ENCODE peak calls at places on chromosomes 5 and 9, in five cellular contexts. V is mucosa of descending colon, X is A549, C is IMR-90, D is H1. K is an unnamed sample.

GRCh38 chr9:124940894-124941688 is at the start of gene GOLGA1:
- DNase-seq in V (peak), D (peak), X (peak), C (peak), K (peak)

GRCh38 chr5:32446660-32447059 is 2.1 kb upstream of the ZFR start:
- DNase-seq in V (peak), D (no peak), X (no peak), C (no peak), K (peak)

GRCh38 chr9:126491256-126491879 is 122.4 kb upstream of the LMX1B start:
- DNase-seq in D (no peak), X (no peak), C (peak), V (peak), K (peak)

GRCh38 chr5:142680605-142681259 is 5.2 kb downstream of the FGF1 start:
- DNase-seq in V (peak), C (peak), D (no peak), X (peak), K (peak)

GRCh38 chr5:77145666-77146065 is 58.6 kb upstream of the ZBED3 start:
- DNase-seq in V (no peak), C (peak), D (no peak), X (no peak), K (peak)

GRCh38 chr5:31889131-31889561 is 250.2 kb downstream of the PDZD2 start:
- DNase-seq in V (peak), D (peak), X (no peak), C (no peak), K (no peak)

GRCh38 chr9:109843651-109844050 is 63.7 kb downstream of the PALM2AKAP2 start:
- DNase-seq in D (no peak), C (no peak), X (no peak), V (no peak), K (no peak)

GRCh38 chr5:6110441-6111005 is 267.8 kb downstream of the MED10 start:
- DNase-seq in X (no peak), C (no peak), V (no peak), D (no peak), K (no peak)

GRCh38 chr9:123329329-123329955 is 26.6 kb upstream of the CRB2 start:
- DNase-seq in C (no peak), D (no peak), V (peak), X (no peak), K (peak)

GRCh38 chr9:115364991-115365390 is 247.0 kb upstream of the TNC start:
- DNase-seq in C (peak), D (no peak), V (no peak), X (no peak), K (no peak)

GRCh38 chr5:176618783-176619182 is 8.8 kb upstream of the GPRIN1 start:
- DNase-seq in V (no peak), C (no peak), X (no peak), D (no peak), K (no peak)

GRCh38 chr5:10935536-10935935 is 174.5 kb upstream of the DAP start:
- DNase-seq in D (no peak), C (no peak), V (no peak), X (no peak), K (no peak)

GRCh38 chr5:107618233-107618632 is 52.5 kb downstream of the EFNA5 start:
- DNase-seq in D (no peak), C (no peak), X (no peak), V (no peak), K (peak)

GRCh38 chr5:77168187-77168883 is 42.1 kb upstream of the PDE8B start:
- DNase-seq in V (no peak), X (peak), C (peak), D (no peak), K (no peak)

GRCh38 chr9:107274096-107274495 is 9.0 kb upstream of the RAD23B start:
- DNase-seq in V (no peak), D (no peak), X (no peak), C (no peak), K (no peak)

GRCh38 chr5:147101654-147102053 is 133.2 kb upstream of the STK32A start:
- DNase-seq in V (no peak), C (no peak), X (no peak), D (no peak), K (peak)

GRCh38 chr5:101678494-101679193 is 617.4 kb downstream of the SLCO4C1 start:
- DNase-seq in C (peak), D (peak), X (peak), V (peak), K (peak)

GRCh38 chr5:100131161-100131560 is 404.0 kb upstream of the FAM174A start:
- DNase-seq in C (no peak), V (no peak), D (no peak), X (no peak), K (peak)

GRCh38 chr5:180213657-180214207 is 4.7 kb upstream of the RASGEF1C start:
- DNase-seq in D (no peak), X (no peak), C (no peak), V (no peak), K (no peak)

GRCh38 chr5:159458217-159458711 is 128.0 kb upstream of the IL12B start:
- DNase-seq in X (no peak), D (no peak), C (no peak), V (no peak), K (no peak)

GRCh38 chr5:80654054-80654390 is 430 bp upstream of the MSH3 start:
- DNase-seq in D (no peak), X (peak), V (peak), C (no peak), K (no peak)

GRCh38 chr9:124808246-124808956 is 31.5 kb downstream of the OLFML2A start:
- DNase-seq in D (no peak), C (no peak), V (no peak), X (no peak), K (peak)

GRCh38 chr5:181188700-181189362 is 16.2 kb downstream of the TRIM7 start:
- DNase-seq in X (no peak), D (no peak), V (peak), C (peak), K (peak)

GRCh38 chr9:137221477-137222111 is 446 bp downstream of the RNF208 start:
- DNase-seq in V (peak), X (no peak), C (no peak), D (no peak), K (no peak)

GRCh38 chr9:112533660-112534059 is 47.0 kb downstream of the KIAA1958 start:
- DNase-seq in C (no peak), V (no peak), D (no peak), X (no peak), K (no peak)

GRCh38 chr5:343461-344401 is 22.2 kb downstream of the AHRR start:
- DNase-seq in X (peak), D (no peak), V (peak), C (peak), K (peak)

GRCh38 chr5:150075806-150076205 is 10.5 kb downstream of the CSF1R start:
- DNase-seq in C (no peak), X (no peak), D (no peak), V (no peak), K (no peak)

GRCh38 chr5:40689442-40689841 is 9.7 kb downstream of the PTGER4 start:
- DNase-seq in D (no peak), C (peak), X (peak), V (no peak), K (peak)

GRCh38 chr9:99743455-99743854 is 78.2 kb upstream of the NR4A3 start:
- DNase-seq in C (no peak), X (no peak), V (no peak), D (no peak), K (no peak)

GRCh38 chr9:127779136-127779981 is 893 bp upstream of the SH2D3C start:
- DNase-seq in D (no peak), X (no peak), V (peak), C (no peak), K (peak)

GRCh38 chr9:124520206-124520596 is 13.0 kb upstream of the NR5A1 start:
- DNase-seq in V (no peak), C (no peak), X (no peak), D (no peak), K (no peak)

GRCh38 chr9:136499071-136499934 is 16.5 kb upstream of the SEC16A start:
- DNase-seq in D (no peak), V (no peak), X (no peak), C (no peak), K (no peak)

GRCh38 chr9:93941493-93941892 is 13.7 kb downstream of the BARX1 start:
- DNase-seq in X (no peak), D (no peak), V (no peak), C (no peak), K (no peak)

GRCh38 chr9:93946338-93946712 is 8.8 kb downstream of the BARX1 start:
- DNase-seq in C (no peak), D (no peak), X (no peak), V (no peak), K (no peak)

GRCh38 chr9:93945400-93946337 is 9.5 kb downstream of the BARX1 start:
- DNase-seq in V (peak), D (no peak), X (no peak), C (no peak), K (no peak)

GRCh38 chr9:93942176-93942575 is 13.0 kb downstream of the BARX1 start:
- DNase-seq in C (no peak), V (no peak), D (no peak), X (no peak), K (peak)

GRCh38 chr9:93944011-93944410 is 11.1 kb downstream of the BARX1 start:
- DNase-seq in C (no peak), V (no peak), D (no peak), X (no peak), K (no peak)
- TF ChIP-seq CTCF in C (no peak), V (no peak), D (no peak), X (no peak), K (no peak)

DNA sequence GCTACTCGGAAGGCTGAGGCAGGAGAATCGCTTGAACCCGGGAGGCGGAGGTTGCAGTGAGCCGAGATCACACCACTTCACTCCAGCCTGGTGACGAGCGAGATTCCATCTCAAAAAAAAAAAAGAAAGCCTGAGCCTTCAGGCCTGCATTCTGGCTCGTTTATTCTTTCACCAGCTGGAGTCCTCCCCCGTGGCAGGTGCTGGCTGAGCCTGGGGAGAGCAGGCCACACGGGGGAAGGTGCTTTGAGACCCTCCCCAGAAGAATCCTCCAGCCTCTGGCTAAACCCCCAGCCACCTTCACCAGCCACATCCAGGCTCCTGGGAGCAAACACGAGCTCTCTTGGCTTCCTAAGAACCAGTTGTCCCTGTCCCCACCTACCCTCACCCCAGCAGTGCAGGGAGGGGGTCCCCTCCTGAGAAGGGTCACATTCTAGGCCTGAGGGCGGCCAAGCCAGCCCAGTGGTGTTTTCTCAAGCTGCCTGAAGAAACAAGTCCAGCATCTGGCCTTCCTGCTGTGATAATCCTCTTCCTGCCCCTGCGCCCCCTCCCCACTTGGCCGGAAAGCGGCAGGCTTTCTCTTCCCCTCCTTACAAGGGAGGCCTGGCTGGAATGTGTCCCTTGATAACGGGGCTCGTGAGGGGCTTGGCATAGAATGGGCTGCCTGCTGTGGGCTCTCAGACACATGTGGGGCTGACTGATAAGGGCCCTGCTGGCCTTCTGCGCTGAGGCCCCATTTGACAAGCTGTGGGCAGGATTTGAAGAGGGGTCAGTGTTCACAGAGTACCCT is 41.5 kb downstream of the PLPP7 start:
- DNase-seq in X (no peak), C (no peak), V (no peak), D (peak), K (no peak)
- H3K4me3 ChIP-seq in X (no peak), C (no peak), V (no peak), D (no peak), K (no peak)

GRCh38 chr5:7592910-7593309 is 197.0 kb downstream of the ADCY2 start:
- DNase-seq in X (no peak), V (peak), C (no peak), D (no peak), K (no peak)
- TF ChIP-seq CTCF in X (peak), V (no peak), C (no peak), D (peak), K (no peak)

GRCh38 chr5:140041492-140042421 is 1.3 kb downstream of the NRG2 start:
- DNase-seq in V (peak), D (no peak), X (peak), C (peak), K (peak)
- H3K4me3 ChIP-seq in V (no peak), D (peak), X (peak), C (peak), K (peak)